ENCODE peak calls at places on chromosomes 11 and 22, in seven cellular contexts. One of them, this sample, is unnamed.

GRCh38 chr22:40491990-40492631 is 121.7 kb downstream of the SGSM3 start:
- DNase-seq in RWPE1: no peak
- DNase-seq in left ventricle myocardium inferior: no peak
- DNase-seq in A549: no peak
- DNase-seq in sigmoid colon: no peak
- DNase-seq in right atrium auricular region: no peak
- DNase-seq in hepatocyte: no peak
- DNase-seq in this sample: no peak

GRCh38 chr11:46120711-46121327 is 435 bp downstream of the PHF21A start:
- DNase-seq in RWPE1: peak; percentile 51
- DNase-seq in left ventricle myocardium inferior: peak; percentile 54
- DNase-seq in A549: no peak
- DNase-seq in sigmoid colon: peak; percentile 80
- DNase-seq in right atrium auricular region: no peak
- DNase-seq in hepatocyte: peak; percentile 70
- DNase-seq in this sample: no peak

GRCh38 chr11:118212131-118212725 is 12.6 kb downstream of the JAML start:
- DNase-seq in RWPE1: no peak
- DNase-seq in left ventricle myocardium inferior: peak; percentile 31
- DNase-seq in A549: no peak
- DNase-seq in sigmoid colon: no peak
- DNase-seq in right atrium auricular region: no peak
- DNase-seq in hepatocyte: peak; percentile 86
- DNase-seq in this sample: no peak

GRCh38 chr11:69501891-69502860 is 20.7 kb downstream of the LINC01488 start:
- DNase-seq in RWPE1: no peak
- DNase-seq in left ventricle myocardium inferior: peak; percentile 48
- DNase-seq in A549: no peak
- DNase-seq in sigmoid colon: peak; percentile 57
- DNase-seq in right atrium auricular region: no peak
- DNase-seq in hepatocyte: no peak
- DNase-seq in this sample: no peak

GRCh38 chr11:35111171-35112055 is 27.6 kb upstream of the CD44 start:
- DNase-seq in RWPE1: peak; percentile 76
- DNase-seq in left ventricle myocardium inferior: no peak
- DNase-seq in A549: peak; percentile 24
- DNase-seq in sigmoid colon: no peak
- DNase-seq in right atrium auricular region: no peak
- DNase-seq in hepatocyte: no peak
- DNase-seq in this sample: no peak

GRCh38 chr11:105706025-105706530 is 96.2 kb downstream of the GRIA4 start:
- DNase-seq in RWPE1: no peak
- DNase-seq in left ventricle myocardium inferior: no peak
- DNase-seq in A549: no peak
- DNase-seq in sigmoid colon: no peak
- DNase-seq in right atrium auricular region: no peak
- DNase-seq in hepatocyte: peak; percentile 7
- DNase-seq in this sample: no peak

GRCh38 chr22:31079095-31079642 is 1.9 kb upstream of the SMTN start:
- DNase-seq in RWPE1: no peak
- DNase-seq in left ventricle myocardium inferior: no peak
- DNase-seq in A549: no peak
- DNase-seq in sigmoid colon: no peak
- DNase-seq in right atrium auricular region: no peak
- DNase-seq in hepatocyte: peak; percentile 90
- DNase-seq in this sample: no peak

GRCh38 chr22:20404881-20405280 is 10.9 kb downstream of the ZNF74 start:
- DNase-seq in RWPE1: no peak
- DNase-seq in left ventricle myocardium inferior: no peak
- DNase-seq in A549: no peak
- DNase-seq in sigmoid colon: no peak
- DNase-seq in right atrium auricular region: no peak
- DNase-seq in hepatocyte: no peak
- DNase-seq in this sample: no peak

GRCh38 chr11:77198440-77198849 is 70.4 kb downstream of the MYO7A start:
- DNase-seq in RWPE1: no peak
- DNase-seq in left ventricle myocardium inferior: no peak
- DNase-seq in A549: peak; percentile 53
- DNase-seq in sigmoid colon: peak; percentile 50
- DNase-seq in right atrium auricular region: no peak
- DNase-seq in hepatocyte: no peak
- DNase-seq in this sample: no peak

GRCh38 chr11:105368711-105369110 is 229.1 kb upstream of the CARD18 start:
- DNase-seq in RWPE1: no peak
- DNase-seq in left ventricle myocardium inferior: no peak
- DNase-seq in A549: no peak
- DNase-seq in sigmoid colon: no peak
- DNase-seq in right atrium auricular region: no peak
- DNase-seq in hepatocyte: peak; percentile 36
- DNase-seq in this sample: no peak

GRCh38 chr11:128214263-128214662 is 373.1 kb downstream of the ETS1 start:
- DNase-seq in RWPE1: no peak
- DNase-seq in left ventricle myocardium inferior: no peak
- DNase-seq in A549: no peak
- DNase-seq in sigmoid colon: no peak
- DNase-seq in right atrium auricular region: no peak
- DNase-seq in hepatocyte: no peak
- DNase-seq in this sample: no peak

GRCh38 chr11:65558002-65558784 is at the start of gene LTBP3:
- DNase-seq in RWPE1: peak; percentile 65
- DNase-seq in left ventricle myocardium inferior: peak; percentile 87
- DNase-seq in A549: peak; percentile 64
- DNase-seq in sigmoid colon: peak; percentile 94
- DNase-seq in right atrium auricular region: peak; percentile 82
- DNase-seq in hepatocyte: peak; percentile 89
- DNase-seq in this sample: no peak

GRCh38 chr11:11621881-11622706 is at the start of gene GALNT18:
- DNase-seq in RWPE1: peak; percentile 98
- DNase-seq in left ventricle myocardium inferior: peak; percentile 94
- DNase-seq in A549: peak; percentile 94
- DNase-seq in sigmoid colon: peak; percentile 97
- DNase-seq in right atrium auricular region: peak; percentile 83
- DNase-seq in hepatocyte: peak; percentile 98
- DNase-seq in this sample: peak; percentile 40

GRCh38 chr11:88538088-88538487 is 200.6 kb upstream of the CTSC start:
- DNase-seq in RWPE1: peak; percentile 71
- DNase-seq in left ventricle myocardium inferior: no peak
- DNase-seq in A549: peak; percentile 36
- DNase-seq in sigmoid colon: no peak
- DNase-seq in right atrium auricular region: no peak
- DNase-seq in hepatocyte: no peak
- DNase-seq in this sample: no peak

GRCh38 chr11:29051935-29052334 is 943.7 kb downstream of the METTL15 start:
- DNase-seq in RWPE1: peak; percentile 52
- DNase-seq in left ventricle myocardium inferior: no peak
- DNase-seq in A549: no peak
- DNase-seq in sigmoid colon: no peak
- DNase-seq in right atrium auricular region: no peak
- DNase-seq in hepatocyte: no peak
- DNase-seq in this sample: no peak

GRCh38 chr22:32622004-32622761 is 147.6 kb downstream of the FBXO7 start:
- DNase-seq in RWPE1: no peak
- DNase-seq in left ventricle myocardium inferior: peak; percentile 62
- DNase-seq in A549: no peak
- DNase-seq in sigmoid colon: peak; percentile 89
- DNase-seq in right atrium auricular region: peak; percentile 79
- DNase-seq in hepatocyte: peak; percentile 76
- DNase-seq in this sample: no peak
- H3K27ac ChIP-seq in RWPE1: no peak overlapping the region
- H3K27ac ChIP-seq in left ventricle myocardium inferior: peak overlapping the region; percentile 93
- H3K27ac ChIP-seq in A549: no peak overlapping the region
- H3K27ac ChIP-seq in sigmoid colon: peak overlapping the region; percentile 83
- H3K27ac ChIP-seq in right atrium auricular region: peak overlapping the region; percentile 85
- H3K27ac ChIP-seq in hepatocyte: peak overlapping the region; percentile 99
- H3K27ac ChIP-seq in this sample: no peak overlapping the region

DNA sequence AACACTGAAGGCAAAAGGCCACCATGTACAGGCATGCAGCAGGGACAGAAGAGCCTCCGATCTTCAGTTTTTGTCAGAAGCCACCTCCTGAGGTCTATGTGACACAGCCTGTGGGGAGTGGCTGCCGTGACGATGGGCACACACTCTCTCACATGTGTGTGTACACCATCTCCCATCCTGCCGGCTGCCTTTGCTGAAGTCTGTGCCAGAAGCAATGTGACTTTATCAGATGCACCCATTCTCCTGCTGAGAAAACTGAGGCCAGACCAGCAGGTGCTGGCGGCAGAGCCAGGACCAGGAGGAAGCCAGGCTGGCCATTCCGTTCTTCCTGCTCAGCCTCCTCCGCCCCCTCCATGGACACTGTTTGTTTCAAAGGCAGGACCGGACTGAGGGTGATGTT is 16.7 kb downstream of the SHANK2 start:
- DNase-seq in RWPE1: no peak
- DNase-seq in left ventricle myocardium inferior: no peak
- DNase-seq in A549: no peak
- DNase-seq in sigmoid colon: peak; percentile 50
- DNase-seq in right atrium auricular region: no peak
- DNase-seq in hepatocyte: no peak
- DNase-seq in this sample: no peak
- TF ChIP-seq CTCF in RWPE1: no peak
- TF ChIP-seq CTCF in left ventricle myocardium inferior: no peak
- TF ChIP-seq CTCF in A549: no peak
- TF ChIP-seq CTCF in sigmoid colon: no peak
- TF ChIP-seq CTCF in right atrium auricular region: no peak
- TF ChIP-seq CTCF in hepatocyte: no peak
- TF ChIP-seq CTCF in this sample: no peak

GRCh38 chr22:49933236-49933921 is 14.9 kb downstream of the CRELD2 start:
- DNase-seq in RWPE1: no peak
- DNase-seq in left ventricle myocardium inferior: peak; percentile 82
- DNase-seq in A549: no peak
- DNase-seq in sigmoid colon: peak; percentile 94
- DNase-seq in right atrium auricular region: peak; percentile 88
- DNase-seq in hepatocyte: peak; percentile 34
- DNase-seq in this sample: no peak
- H3K27ac ChIP-seq in RWPE1: peak overlapping the region; percentile 90
- H3K27ac ChIP-seq in left ventricle myocardium inferior: peak overlapping the region; percentile 97
- H3K27ac ChIP-seq in A549: peak overlapping the region; percentile 96
- H3K27ac ChIP-seq in sigmoid colon: peak overlapping the region; percentile 89
- H3K27ac ChIP-seq in right atrium auricular region: peak overlapping the region; percentile 96
- H3K27ac ChIP-seq in hepatocyte: peak overlapping the region; percentile 89
- H3K27ac ChIP-seq in this sample: peak overlapping the region; percentile 88

GRCh38 chr11:16630651-16631050 is 107.8 kb upstream of the C11orf58 start:
- DNase-seq in RWPE1: no peak
- DNase-seq in left ventricle myocardium inferior: no peak
- DNase-seq in A549: no peak
- DNase-seq in sigmoid colon: no peak
- DNase-seq in right atrium auricular region: no peak
- DNase-seq in hepatocyte: no peak
- DNase-seq in this sample: no peak

GRCh38 chr11:16632295-16633200 is 105.9 kb upstream of the C11orf58 start:
- DNase-seq in RWPE1: no peak
- DNase-seq in left ventricle myocardium inferior: no peak
- DNase-seq in A549: peak; percentile 38
- DNase-seq in sigmoid colon: no peak
- DNase-seq in right atrium auricular region: no peak
- DNase-seq in hepatocyte: peak; percentile 41
- DNase-seq in this sample: no peak
- TF ChIP-seq CTCF in RWPE1: no peak
- TF ChIP-seq CTCF in left ventricle myocardium inferior: peak; percentile 42
- TF ChIP-seq CTCF in A549: peak; percentile 24
- TF ChIP-seq CTCF in sigmoid colon: no peak
- TF ChIP-seq CTCF in right atrium auricular region: no peak
- TF ChIP-seq CTCF in hepatocyte: peak; percentile 52
- TF ChIP-seq CTCF in this sample: no peak

GRCh38 chr22:39149915-39150847 is 2.3 kb downstream of the CBX7 start:
- DNase-seq in RWPE1: no peak
- DNase-seq in left ventricle myocardium inferior: no peak
- DNase-seq in A549: no peak
- DNase-seq in sigmoid colon: peak; percentile 68
- DNase-seq in right atrium auricular region: no peak
- DNase-seq in hepatocyte: peak; percentile 5
- DNase-seq in this sample: no peak
- H3K27ac ChIP-seq in RWPE1: peak overlapping the region; percentile 73
- H3K27ac ChIP-seq in left ventricle myocardium inferior: peak overlapping the region; percentile 97
- H3K27ac ChIP-seq in A549: no peak overlapping the region
- H3K27ac ChIP-seq in sigmoid colon: peak overlapping the region; percentile 95
- H3K27ac ChIP-seq in right atrium auricular region: peak overlapping the region; percentile 97
- H3K27ac ChIP-seq in hepatocyte: no peak overlapping the region
- H3K27ac ChIP-seq in this sample: peak overlapping the region; percentile 68

GRCh38 chr22:17347724-17348123 is 21.5 kb upstream of the CECR2 start:
- DNase-seq in RWPE1: no peak
- DNase-seq in left ventricle myocardium inferior: no peak
- DNase-seq in A549: no peak
- DNase-seq in sigmoid colon: no peak
- DNase-seq in right atrium auricular region: no peak
- DNase-seq in hepatocyte: no peak
- DNase-seq in this sample: no peak
- TF ChIP-seq CTCF in RWPE1: no peak
- TF ChIP-seq CTCF in left ventricle myocardium inferior: no peak
- TF ChIP-seq CTCF in A549: no peak
- TF ChIP-seq CTCF in sigmoid colon: no peak
- TF ChIP-seq CTCF in right atrium auricular region: no peak
- TF ChIP-seq CTCF in hepatocyte: no peak
- TF ChIP-seq CTCF in this sample: no peak

GRCh38 chr22:23219317-23219716 is 39.0 kb downstream of the BCR start:
- DNase-seq in RWPE1: no peak
- DNase-seq in left ventricle myocardium inferior: no peak
- DNase-seq in A549: no peak
- DNase-seq in sigmoid colon: no peak
- DNase-seq in right atrium auricular region: no peak
- DNase-seq in hepatocyte: no peak
- DNase-seq in this sample: no peak
- H3K27ac ChIP-seq in RWPE1: peak overlapping the region; percentile 80
- H3K27ac ChIP-seq in left ventricle myocardium inferior: peak overlapping the region; percentile 61
- H3K27ac ChIP-seq in A549: no peak overlapping the region
- H3K27ac ChIP-seq in sigmoid colon: no peak overlapping the region
- H3K27ac ChIP-seq in right atrium auricular region: no peak overlapping the region
- H3K27ac ChIP-seq in hepatocyte: peak overlapping the region; percentile 34
- H3K27ac ChIP-seq in this sample: peak overlapping the region; percentile 53

GRCh38 chr11:62050716-62051115 is 73.1 kb upstream of the INCENP start:
- DNase-seq in RWPE1: no peak
- DNase-seq in left ventricle myocardium inferior: no peak
- DNase-seq in A549: no peak
- DNase-seq in sigmoid colon: no peak
- DNase-seq in right atrium auricular region: no peak
- DNase-seq in hepatocyte: no peak
- DNase-seq in this sample: no peak
- TF ChIP-seq CTCF in RWPE1: no peak
- TF ChIP-seq CTCF in left ventricle myocardium inferior: no peak
- TF ChIP-seq CTCF in A549: no peak
- TF ChIP-seq CTCF in sigmoid colon: no peak
- TF ChIP-seq CTCF in right atrium auricular region: no peak
- TF ChIP-seq CTCF in hepatocyte: no peak
- TF ChIP-seq CTCF in this sample: no peak